ENCODE peak calls at places on chromosomes 1 and 21, in five cellular contexts. H is stimulated activated naive CD4-positive, alpha-beta T cell; I is Right ventricle myocardium inferior; P is stimulated activated CD4-positive, alpha-beta T cell treated with anti-CD3 and anti-CD28 coated beads, Interleukin-1b, Interleukin-23, amount 100 ng/mL, for 1 hour; K is amniotic stem cell. A is an unnamed sample.

GRCh38 chr1:52925571-52926005 is 1.5 kb upstream of the SCP2 start:
- DNase-seq in H (no peak), I (no peak), P (no peak), K (no peak), A (no peak)

GRCh38 chr21:19908386-19908785 is 1089.8 kb upstream of the NCAM2 start:
- DNase-seq in H (no peak), I (no peak), P (no peak), K (no peak), A (no peak)

GRCh38 chr1:241411776-241412338 is 54.9 kb upstream of the RGS7 start:
- DNase-seq in H (no peak), I (no peak), P (no peak), K (no peak), A (no peak)

GRCh38 chr1:89081005-89081404 is 16.0 kb upstream of the GBP1 start:
- DNase-seq in H (no peak), I (no peak), P (no peak), K (no peak), A (no peak)

GRCh38 chr1:153962088-153963029 is 978 bp downstream of the SLC39A1 start:
- DNase-seq in H (no peak), I (peak; percentile 75), P (no peak), K (peak; percentile 22), A (no peak)

GRCh38 chr1:67557731-67558448 is 127.1 kb upstream of the GADD45A start:
- DNase-seq in H (no peak), I (no peak), P (no peak), K (no peak), A (no peak)

GRCh38 chr1:204041232-204041767 is 31.6 kb upstream of the SOX13 start:
- DNase-seq in H (no peak), I (no peak), P (no peak), K (no peak), A (peak; percentile 37)

GRCh38 chr1:243325305-243325890 is 69.6 kb downstream of the SDCCAG8 start:
- DNase-seq in H (no peak), I (no peak), P (no peak), K (peak; percentile 13), A (peak; percentile 20)

GRCh38 chr1:49052102-49052501 is 275.4 kb upstream of the BEND5 start:
- DNase-seq in H (no peak), I (no peak), P (no peak), K (no peak), A (no peak)

GRCh38 chr1:204255225-204255624 is 41.4 kb upstream of the GOLT1A start:
- DNase-seq in H (no peak), I (no peak), P (no peak), K (no peak), A (no peak)

GRCh38 chr21:45310446-45310845 is 22.8 kb upstream of the POFUT2 start:
- DNase-seq in H (no peak), I (peak; percentile 69), P (no peak), K (no peak), A (no peak)

GRCh38 chr1:109307363-109308021 is 681 bp upstream of the MYBPHL start:
- DNase-seq in H (no peak), I (no peak), P (no peak), K (no peak), A (no peak)

GRCh38 chr1:7670334-7671145 is 100.6 kb upstream of the VAMP3 start:
- DNase-seq in H (no peak), I (peak; percentile 77), P (no peak), K (no peak), A (no peak)

GRCh38 chr1:66831529-66832239 is 30.6 kb upstream of the INSL5 start:
- DNase-seq in H (no peak), I (no peak), P (no peak), K (no peak), A (no peak)

GRCh38 chr1:151368000-151368744 is 4.3 kb downstream of the SELENBP1 start:
- DNase-seq in H (no peak), I (no peak), P (no peak), K (no peak), A (no peak)

GRCh38 chr1:175278729-175279128 is 86.2 kb upstream of the KIAA0040 start:
- DNase-seq in H (no peak), I (no peak), P (no peak), K (no peak), A (no peak)

GRCh38 chr1:70475023-70475422 is 64.0 kb downstream of the CTH start:
- DNase-seq in H (no peak), I (no peak), P (no peak), K (no peak), A (no peak)

GRCh38 chr1:1917304-1917976 is 1.6 kb downstream of the TMEM52 start:
- DNase-seq in H (no peak), I (peak; percentile 58), P (no peak), K (no peak), A (no peak)

GRCh38 chr1:212712451-212713303 is 13.0 kb upstream of the BATF3 start:
- DNase-seq in H (no peak), I (no peak), P (no peak), K (peak; percentile 69), A (no peak)

GRCh38 chr1:47843059-47843458 is 154.1 kb downstream of the TRABD2B start:
- DNase-seq in H (no peak), I (no peak), P (no peak), K (no peak), A (no peak)

GRCh38 chr1:224116131-224116530 is 2.2 kb downstream of the FBXO28 start:
- DNase-seq in H (no peak), I (no peak), P (no peak), K (no peak), A (no peak)

GRCh38 chr1:176682830-176683229 is 219.9 kb downstream of the PAPPA2 start:
- DNase-seq in H (no peak), I (no peak), P (no peak), K (no peak), A (no peak)